ENCODE peak calls at places on chromosomes 16 and 17, in ten cellular contexts. J is prostate gland, E is HL-60, I is HCT116, K is cardiac muscle cell, Z is A549, U is AG04450, O is heart left ventricle, A is uterus, M is psoas muscle. T is an unnamed sample.

GRCh38 chr16:27579086-27579980 is 29.4 kb downstream of the KATNIP start:
- DNase-seq in J (no peak), E (no peak), I (no peak), K (no peak), Z (no peak), U (peak), O (no peak), A (no peak), M (no peak), T (no peak)

GRCh38 chr17:57570740-57571344 is 174.3 kb downstream of the CCDC182 start:
- DNase-seq in J (peak), E (no peak), I (no peak), K (no peak), Z (no peak), U (no peak), O (no peak), A (no peak), M (no peak), T (no peak)

GRCh38 chr17:28379814-28380571 is 8.5 kb downstream of the SARM1 start:
- DNase-seq in J (no peak), E (peak), I (no peak), K (no peak), Z (peak), U (no peak), O (no peak), A (no peak), M (no peak), T (no peak)

GRCh38 chr17:6749519-6749918 is 6.3 kb upstream of the XAF1 start:
- DNase-seq in J (no peak), E (peak), I (no peak), K (no peak), Z (no peak), U (no peak), O (no peak), A (no peak), M (no peak), T (no peak)

GRCh38 chr17:78974635-78975591 is 4.8 kb downstream of the LGALS3BP start:
- DNase-seq in J (peak), E (peak), I (peak), K (peak), Z (peak), U (peak), O (no peak), A (peak), M (peak), T (peak)

GRCh38 chr17:43953746-43954145 is at the start of gene PYY:
- DNase-seq in J (no peak), E (no peak), I (no peak), K (no peak), Z (no peak), U (no peak), O (no peak), A (no peak), M (no peak), T (no peak)

GRCh38 chr17:17439971-17440843 is 36.6 kb upstream of the MED9 start:
- DNase-seq in J (no peak), E (peak), I (peak), K (peak), Z (peak), U (no peak), O (no peak), A (peak), M (peak), T (peak)

GRCh38 chr17:39754958-39755549 is 17.3 kb downstream of the GRB7 start:
- DNase-seq in J (no peak), E (no peak), I (no peak), K (no peak), Z (no peak), U (no peak), O (no peak), A (no peak), M (no peak), T (no peak)

GRCh38 chr17:68860941-68861340 is 94.3 kb downstream of the ABCA8 start:
- DNase-seq in J (no peak), E (no peak), I (no peak), K (no peak), Z (no peak), U (no peak), O (no peak), A (no peak), M (no peak), T (no peak)

GRCh38 chr17:46212634-46213435 is 19.6 kb upstream of the KANSL1 start:
- DNase-seq in J (peak), E (peak), I (peak), K (peak), Z (peak), U (peak), O (peak), A (peak), M (no peak), T (no peak)

GRCh38 chr16:81073560-81074330 is 3.3 kb downstream of the C16orf46 start:
- DNase-seq in J (no peak), E (no peak), I (no peak), K (no peak), Z (no peak), U (no peak), O (no peak), A (no peak), M (no peak), T (no peak)

GRCh38 chr16:30104492-30104891 is 8.5 kb upstream of the YPEL3 start:
- DNase-seq in J (no peak), E (no peak), I (no peak), K (no peak), Z (no peak), U (no peak), O (no peak), A (no peak), M (no peak), T (peak)

GRCh38 chr17:31517524-31517923 is 126.0 kb downstream of the RAB11FIP4 start:
- DNase-seq in J (no peak), E (no peak), I (no peak), K (peak), Z (peak), U (no peak), O (no peak), A (no peak), M (no peak), T (no peak)

GRCh38 chr16:79628501-79628975 is 28.0 kb upstream of the MAF start:
- DNase-seq in J (no peak), E (no peak), I (no peak), K (no peak), Z (no peak), U (peak), O (no peak), A (no peak), M (no peak), T (no peak)

DNA sequence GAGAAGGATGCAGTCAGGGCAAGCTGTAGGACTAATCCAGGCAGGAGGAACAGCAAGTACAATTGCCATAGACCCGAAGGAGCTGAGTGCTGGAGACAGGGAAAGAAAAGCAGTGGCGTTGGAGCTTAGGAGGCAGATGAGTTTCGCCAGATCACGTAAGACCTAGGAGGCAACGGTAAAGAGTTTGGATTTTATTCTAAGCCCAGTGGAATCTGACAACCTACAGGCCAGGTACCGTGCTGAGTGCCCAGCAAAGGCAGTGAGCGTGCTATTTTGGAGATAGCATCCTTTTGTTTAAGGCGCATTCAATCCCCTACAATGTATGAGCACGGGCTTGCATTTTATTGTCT is 1.2 kb downstream of the USP43 start:
- DNase-seq in J (no peak), E (no peak), I (no peak), K (no peak), Z (no peak), U (no peak), O (no peak), A (no peak), M (no peak), T (no peak)
- H3K4me3 ChIP-seq in J (peak), E (no peak), I (peak), K (no peak), Z (peak), U (no peak), O (no peak), A (no peak), M (no peak), T (peak)

DNA sequence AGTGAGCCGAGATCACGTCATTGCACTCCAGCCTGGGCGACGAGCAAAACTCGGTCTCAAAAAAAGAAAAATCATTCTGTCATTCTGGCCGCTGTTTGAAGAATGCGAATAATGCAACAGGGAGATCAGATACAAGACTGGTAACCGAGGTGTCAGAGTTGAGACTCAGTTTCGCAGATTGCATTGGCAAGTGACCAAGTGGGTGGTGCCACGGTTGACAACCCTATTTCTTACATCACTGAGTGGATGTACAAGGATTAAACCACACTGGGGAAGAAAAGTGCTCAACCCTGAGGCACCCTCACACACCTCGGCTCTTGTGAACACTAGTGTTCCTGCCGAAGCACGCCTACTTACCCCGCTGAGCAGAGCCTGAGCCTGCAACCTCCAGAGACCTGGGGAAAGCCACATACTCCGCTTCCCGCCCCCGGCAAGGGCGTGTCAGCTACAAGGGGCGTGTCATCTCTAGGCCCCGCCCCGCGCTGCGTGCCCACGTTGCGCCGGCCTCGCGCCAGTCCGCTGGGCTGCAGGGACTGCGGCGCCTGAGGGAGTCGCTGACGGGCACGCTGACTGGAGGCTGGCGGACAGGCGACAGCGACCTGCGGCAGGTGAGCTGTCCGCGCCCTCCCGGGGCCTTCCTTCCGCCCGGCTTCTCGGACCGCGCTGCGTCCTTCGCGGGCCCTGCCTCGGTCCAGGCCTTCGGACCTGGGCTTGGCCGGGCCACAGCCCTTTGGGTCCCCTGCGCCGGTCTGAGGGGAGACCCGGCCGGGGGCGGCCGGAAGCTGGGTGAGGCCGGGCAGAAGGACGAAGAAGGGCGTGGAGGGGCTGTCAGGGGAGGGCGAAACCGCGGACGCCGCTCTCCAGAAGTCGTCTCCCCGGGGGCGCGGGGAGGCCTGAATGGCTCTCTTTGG is at the start of gene HMOX2:
- DNase-seq in J (peak), E (peak), I (peak), K (peak), Z (peak), U (no peak), O (peak), A (peak), M (peak), T (peak)
- TF ChIP-seq CTCF in J (peak), E (peak), I (peak), K (peak), Z (peak), U (peak), O (peak), A (peak), M (peak), T (peak)

GRCh38 chr16:54285414-54286066 is 1.0 kb downstream of the IRX3 start:
- DNase-seq in J (peak), E (peak), I (no peak), K (peak), Z (peak), U (no peak), O (peak), A (no peak), M (no peak), T (no peak)
- H3K27ac ChIP-seq in J (peak), E (peak), I (no peak), K (peak), Z (peak), U (no peak), O (peak), A (peak), M (peak), T (peak)

GRCh38 chr16:88971371-88972097 is 5.5 kb downstream of the CBFA2T3 start:
- DNase-seq in J (no peak), E (no peak), I (no peak), K (no peak), Z (no peak), U (no peak), O (peak), A (no peak), M (no peak), T (peak)
- H3K4me3 ChIP-seq in J (no peak), E (no peak), I (no peak), K (no peak), Z (no peak), U (no peak), O (no peak), A (no peak), M (no peak), T (no peak)

GRCh38 chr16:5427571-5427970 is 330.0 kb upstream of the EEF2KMT start:
- DNase-seq in J (no peak), E (no peak), I (no peak), K (no peak), Z (no peak), U (no peak), O (no peak), A (no peak), M (no peak), T (no peak)

GRCh38 chr16:5432166-5432565 is 334.6 kb upstream of the EEF2KMT start:
- DNase-seq in J (no peak), E (no peak), I (no peak), K (no peak), Z (no peak), U (no peak), O (no peak), A (no peak), M (no peak), T (no peak)

GRCh38 chr16:5430598-5430997 is 333.0 kb upstream of the EEF2KMT start:
- DNase-seq in J (no peak), E (no peak), I (no peak), K (no peak), Z (no peak), U (no peak), O (no peak), A (no peak), M (no peak), T (no peak)

GRCh38 chr16:5428932-5429331 is 331.3 kb upstream of the EEF2KMT start:
- DNase-seq in J (no peak), E (no peak), I (no peak), K (peak), Z (no peak), U (no peak), O (no peak), A (no peak), M (no peak), T (no peak)
- TF ChIP-seq CTCF in J (no peak), E (no peak), I (peak), K (no peak), Z (no peak), U (no peak), O (no peak), A (no peak), M (no peak), T (no peak)

GRCh38 chr16:48565752-48566151 is 44.2 kb downstream of the N4BP1 start:
- DNase-seq in J (no peak), E (no peak), I (no peak), K (no peak), Z (no peak), U (no peak), O (no peak), A (no peak), M (no peak), T (no peak)

GRCh38 chr16:48562475-48562874 is 47.5 kb downstream of the N4BP1 start:
- DNase-seq in J (no peak), E (no peak), I (no peak), K (no peak), Z (no peak), U (no peak), O (no peak), A (no peak), M (no peak), T (no peak)

GRCh38 chr16:48561960-48562393 is 48.0 kb downstream of the N4BP1 start:
- DNase-seq in J (no peak), E (no peak), I (no peak), K (no peak), Z (no peak), U (no peak), O (no peak), A (no peak), M (no peak), T (no peak)

GRCh38 chr16:48560692-48561091 is 49.3 kb downstream of the N4BP1 start:
- DNase-seq in J (no peak), E (no peak), I (no peak), K (no peak), Z (no peak), U (no peak), O (no peak), A (no peak), M (no peak), T (no peak)

DNA sequence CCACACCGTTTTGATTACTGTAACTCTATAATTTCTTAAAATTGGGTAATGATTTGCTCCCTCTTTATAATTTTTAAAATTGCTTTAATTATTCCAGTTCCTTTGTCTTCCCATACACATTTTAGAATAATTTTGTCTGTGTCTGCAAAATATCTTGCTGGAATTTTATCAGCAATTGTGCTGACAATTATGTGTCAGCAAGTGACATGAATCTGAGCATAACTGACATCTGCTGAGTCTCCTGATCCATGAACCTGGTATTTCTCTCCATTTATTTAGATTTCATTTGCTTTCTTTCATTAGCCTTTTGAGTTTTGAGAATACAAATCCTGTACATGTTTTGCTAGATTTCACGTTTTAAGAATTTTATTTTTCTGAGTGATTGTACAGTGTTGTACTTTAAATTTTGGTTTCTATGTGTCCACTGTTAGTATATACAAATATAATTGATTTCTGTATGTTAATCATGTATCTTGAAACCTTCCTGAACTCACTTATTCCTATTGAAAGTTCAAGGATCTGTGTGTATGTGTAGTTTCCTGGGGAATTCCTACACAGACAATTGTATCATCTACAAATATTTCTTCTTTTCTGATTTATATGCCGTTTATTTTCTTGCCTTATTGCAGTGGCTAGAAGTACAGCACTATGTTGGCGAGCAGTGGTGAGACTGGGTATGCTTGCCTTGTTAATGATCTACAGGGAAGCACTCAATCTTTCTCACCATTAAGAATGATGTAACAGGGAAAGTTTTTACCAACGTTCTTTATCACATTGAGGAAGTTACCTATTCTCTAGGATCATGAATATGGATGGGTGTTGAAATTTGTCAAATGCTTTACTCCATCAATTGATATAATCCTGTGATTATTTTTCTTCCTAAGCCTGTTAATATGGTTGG is 45.2 kb downstream of the N4BP1 start:
- DNase-seq in J (no peak), E (no peak), I (no peak), K (no peak), Z (no peak), U (no peak), O (no peak), A (no peak), M (no peak), T (no peak)
- H3K27ac ChIP-seq in J (no peak), E (no peak), I (no peak), K (no peak), Z (no peak), U (no peak), O (no peak), A (no peak), M (no peak), T (no peak)